ENCODE peak calls at places on chromosome 17, in ten cellular contexts. H is fibroblast of lung; U is A549; Y is brain microvascular endothelial cell; E is mucosa of descending colon; G is breast epithelium; J is dorsolateral prefrontal cortex; R is transverse colon; W is colonic mucosa; K is CD8-positive, alpha-beta T cell. S is an unnamed sample.

GRCh38 chr17:75033346-75034235 is 13.2 kb downstream of the ATP5PD start:
- DNase-seq in H (peak; percentile 84), U (peak; percentile 95), Y (peak; percentile 94), E (peak; percentile 90), G (peak; percentile 97), J (peak; percentile 88), R (peak; percentile 93), W (peak; percentile 98), K (peak; percentile 91), S (peak; percentile 98)

GRCh38 chr17:79005063-79005861 is 4.3 kb downstream of the CANT1 start:
- DNase-seq in H (no peak), U (no peak), Y (no peak), E (peak; percentile 91), G (peak; percentile 78), J (no peak), R (peak; percentile 88), W (peak; percentile 92), K (no peak), S (peak; percentile 72)

GRCh38 chr17:2050871-2051387 is 4.0 kb upstream of the HIC1 start:
- DNase-seq in H (peak; percentile 68), U (no peak), Y (no peak), E (peak; percentile 69), G (no peak), J (peak; percentile 71), R (peak; percentile 37), W (no peak), K (no peak), S (no peak)

GRCh38 chr17:41326173-41327145 is 10.9 kb upstream of the KRTAP17-1 start:
- DNase-seq in H (no peak), U (no peak), Y (no peak), E (peak; percentile 44), G (no peak), J (no peak), R (no peak), W (no peak), K (no peak), S (no peak)

GRCh38 chr17:76735586-76736348 is 1.4 kb downstream of the SRSF2 start:
- DNase-seq in H (no peak), U (no peak), Y (no peak), E (no peak), G (no peak), J (no peak), R (no peak), W (no peak), K (no peak), S (no peak)

GRCh38 chr17:19378416-19379293 is at the start of gene MAPK7:
- DNase-seq in H (no peak), U (no peak), Y (no peak), E (no peak), G (no peak), J (no peak), R (peak; percentile 31), W (peak; percentile 98), K (peak; percentile 49), S (no peak)

GRCh38 chr17:20010099-20010863 is 1.1 kb downstream of the SPECC1 start:
- DNase-seq in H (peak; percentile 55), U (peak; percentile 65), Y (peak; percentile 14), E (no peak), G (no peak), J (peak; percentile 56), R (peak; percentile 20), W (peak; percentile 31), K (no peak), S (peak; percentile 6)

GRCh38 chr17:62819511-62820221 is 11.6 kb upstream of the MARCHF10 start:
- DNase-seq in H (peak; percentile 99), U (peak; percentile 97), Y (peak; percentile 99), E (peak; percentile 63), G (peak; percentile 90), J (no peak), R (peak; percentile 21), W (no peak), K (no peak), S (peak; percentile 49)

GRCh38 chr17:2086306-2086705 is 31.4 kb downstream of the HIC1 start:
- DNase-seq in H (no peak), U (no peak), Y (no peak), E (no peak), G (no peak), J (no peak), R (no peak), W (no peak), K (no peak), S (no peak)

DNA sequence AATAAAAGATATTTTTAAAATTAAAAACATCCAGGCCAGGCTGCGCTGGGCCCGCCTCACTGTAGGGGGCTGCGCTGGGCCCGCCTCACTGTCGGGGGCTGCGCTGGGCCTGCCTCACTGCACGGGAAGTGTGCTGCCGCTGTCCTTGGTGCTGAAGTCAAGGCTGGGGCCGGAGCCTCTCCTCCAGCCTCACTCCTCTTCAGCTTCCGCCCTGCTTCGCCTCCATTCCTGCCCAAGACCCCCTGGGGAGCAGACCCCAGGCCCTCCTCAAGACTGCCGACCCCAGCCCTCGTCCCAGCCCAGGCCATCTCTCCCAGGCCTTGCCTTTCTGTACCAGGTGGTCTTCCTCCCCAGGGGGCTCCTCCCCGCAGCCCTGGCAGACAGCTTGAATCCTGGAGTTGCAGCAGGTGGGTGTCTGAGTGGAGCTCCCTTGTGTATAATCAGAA is 26.2 kb downstream of the ENDOV start:
- DNase-seq in H (peak; percentile 28), U (peak; percentile 68), Y (no peak), E (no peak), G (no peak), J (no peak), R (no peak), W (no peak), K (peak; percentile 73), S (peak; percentile 28)
- TF ChIP-seq CTCF in H (no peak), U (no peak), Y (peak; percentile 23), E (no peak), G (no peak), J (no peak), R (no peak), W (no peak), K (no peak), S (no peak)

GRCh38 chr17:29621751-29622194 is 939 bp downstream of the CORO6 start:
- DNase-seq in H (no peak), U (no peak), Y (no peak), E (no peak), G (no peak), J (no peak), R (no peak), W (no peak), K (no peak), S (no peak)
- TF ChIP-seq CTCF in H (no peak), U (no peak), Y (no peak), E (no peak), G (no peak), J (no peak), R (no peak), W (no peak), K (no peak), S (no peak)

GRCh38 chr17:82876602-82877391 is 37.0 kb upstream of the ZNF750 start:
- DNase-seq in H (peak; percentile 70), U (no peak), Y (peak; percentile 77), E (peak; percentile 77), G (peak; percentile 85), J (peak; percentile 78), R (peak; percentile 78), W (peak; percentile 70), K (no peak), S (peak; percentile 32)
- TF ChIP-seq CTCF in H (peak; percentile 74), U (no peak), Y (peak; percentile 78), E (no peak), G (peak; percentile 67), J (peak; percentile 56), R (peak; percentile 62), W (peak; percentile 41), K (no peak), S (no peak)

GRCh38 chr17:34840758-34841157 is 120.5 kb downstream of the CCT6B start:
- DNase-seq in H (no peak), U (no peak), Y (no peak), E (no peak), G (no peak), J (no peak), R (no peak), W (no peak), K (peak; percentile 52), S (peak; percentile 36)
- TF ChIP-seq CTCF in H (no peak), U (no peak), Y (no peak), E (no peak), G (no peak), J (no peak), R (no peak), W (no peak), K (no peak), S (no peak)

GRCh38 chr17:64147110-64148016 is 17.4 kb upstream of the ERN1 start:
- DNase-seq in H (peak; percentile 35), U (peak; percentile 44), Y (no peak), E (no peak), G (no peak), J (no peak), R (no peak), W (no peak), K (no peak), S (no peak)

GRCh38 chr17:64146418-64147109 is 16.6 kb upstream of the ERN1 start:
- DNase-seq in H (peak; percentile 72), U (peak; percentile 31), Y (peak; percentile 56), E (peak; percentile 76), G (peak; percentile 84), J (peak; percentile 70), R (peak; percentile 60), W (peak; percentile 62), K (no peak), S (peak; percentile 29)

GRCh38 chr17:64145751-64146417 is 15.9 kb upstream of the ERN1 start:
- DNase-seq in H (peak; percentile 100), U (peak; percentile 99), Y (peak; percentile 99), E (peak; percentile 97), G (peak; percentile 99), J (peak; percentile 98), R (peak; percentile 97), W (peak; percentile 96), K (peak; percentile 95), S (peak; percentile 88)

GRCh38 chr17:64148017-64148631 is 18.2 kb upstream of the ERN1 start:
- DNase-seq in H (peak; percentile 45), U (no peak), Y (no peak), E (no peak), G (no peak), J (no peak), R (no peak), W (no peak), K (no peak), S (no peak)

GRCh38 chr17:64145460-64145750 is 15.5 kb upstream of the ERN1 start:
- DNase-seq in H (no peak), U (no peak), Y (no peak), E (no peak), G (no peak), J (no peak), R (no peak), W (no peak), K (no peak), S (no peak)
- TF ChIP-seq CTCF in H (no peak), U (no peak), Y (no peak), E (no peak), G (no peak), J (no peak), R (no peak), W (no peak), K (no peak), S (no peak)

GRCh38 chr17:31525801-31526549 is 134.5 kb downstream of the RAB11FIP4 start:
- DNase-seq in H (no peak), U (peak; percentile 89), Y (no peak), E (no peak), G (no peak), J (peak; percentile 49), R (no peak), W (no peak), K (no peak), S (peak; percentile 37)
- TF ChIP-seq CTCF in H (peak; percentile 52), U (peak; percentile 38), Y (peak; percentile 68), E (no peak), G (no peak), J (peak; percentile 31), R (peak; percentile 12), W (no peak), K (no peak), S (no peak)